ENCODE peak calls at places on chromosomes 5 and 9, in five cellular contexts. Q is GM12878, W is GM12891, V is sigmoid colon, U is H1. Z is an unnamed sample.

GRCh38 chr9:108469654-108470053 is 386.1 kb downstream of the ACTL7B start:
- DNase-seq in Q (no peak), W (no peak), V (no peak), U (no peak), Z (no peak)

GRCh38 chr5:145806923-145807322 is 28.2 kb downstream of the PRELID2 start:
- DNase-seq in Q (no peak), W (no peak), V (no peak), U (no peak), Z (no peak)

GRCh38 chr9:122125891-122126331 is 32.8 kb upstream of the TTLL11 start:
- DNase-seq in Q (no peak), W (no peak), V (peak), U (peak), Z (no peak)

GRCh38 chr5:142587354-142587965 is 98.4 kb downstream of the FGF1 start:
- DNase-seq in Q (no peak), W (no peak), V (no peak), U (peak), Z (peak)

GRCh38 chr5:116084231-116084630 is 594 bp upstream of the COMMD10 start:
- DNase-seq in Q (no peak), W (no peak), V (no peak), U (no peak), Z (peak)

GRCh38 chr5:169728-170094 is 21.6 kb upstream of the LRRC14B start:
- DNase-seq in Q (no peak), W (no peak), V (no peak), U (no peak), Z (no peak)

GRCh38 chr5:141669519-141669918 is 12.5 kb downstream of the ARAP3 start:
- DNase-seq in Q (no peak), W (no peak), V (no peak), U (no peak), Z (no peak)

GRCh38 chr9:97052735-97053134 is 13.8 kb upstream of the CTSV start:
- DNase-seq in Q (no peak), W (no peak), V (no peak), U (peak), Z (no peak)

GRCh38 chr5:111144352-111144930 is 52.3 kb downstream of the WDR36 start:
- DNase-seq in Q (peak), W (peak), V (no peak), U (no peak), Z (no peak)

GRCh38 chr5:179475211-179475840 is 75.0 kb upstream of the RUFY1 start:
- DNase-seq in Q (no peak), W (no peak), V (no peak), U (no peak), Z (no peak)

GRCh38 chr5:80184235-80185023 is 71.4 kb downstream of the SERINC5 start:
- DNase-seq in Q (no peak), W (no peak), V (no peak), U (no peak), Z (peak)

GRCh38 chr9:75142208-75142607 is 53.9 kb downstream of the OSTF1 start:
- DNase-seq in Q (no peak), W (no peak), V (no peak), U (no peak), Z (no peak)

GRCh38 chr5:142614054-142614453 is 71.8 kb downstream of the FGF1 start:
- DNase-seq in Q (no peak), W (no peak), V (no peak), U (no peak), Z (no peak)

GRCh38 chr9:74006935-74007334 is 490.2 kb upstream of the RORB start:
- DNase-seq in Q (no peak), W (no peak), V (no peak), U (no peak), Z (no peak)

GRCh38 chr5:138148811-138149210 is 9.6 kb upstream of the NME5 start:
- DNase-seq in Q (no peak), W (no peak), V (no peak), U (no peak), Z (peak)

GRCh38 chr5:79107020-79107796 is 4.4 kb upstream of the BHMT start:
- DNase-seq in Q (no peak), W (no peak), V (no peak), U (no peak), Z (no peak)

DNA sequence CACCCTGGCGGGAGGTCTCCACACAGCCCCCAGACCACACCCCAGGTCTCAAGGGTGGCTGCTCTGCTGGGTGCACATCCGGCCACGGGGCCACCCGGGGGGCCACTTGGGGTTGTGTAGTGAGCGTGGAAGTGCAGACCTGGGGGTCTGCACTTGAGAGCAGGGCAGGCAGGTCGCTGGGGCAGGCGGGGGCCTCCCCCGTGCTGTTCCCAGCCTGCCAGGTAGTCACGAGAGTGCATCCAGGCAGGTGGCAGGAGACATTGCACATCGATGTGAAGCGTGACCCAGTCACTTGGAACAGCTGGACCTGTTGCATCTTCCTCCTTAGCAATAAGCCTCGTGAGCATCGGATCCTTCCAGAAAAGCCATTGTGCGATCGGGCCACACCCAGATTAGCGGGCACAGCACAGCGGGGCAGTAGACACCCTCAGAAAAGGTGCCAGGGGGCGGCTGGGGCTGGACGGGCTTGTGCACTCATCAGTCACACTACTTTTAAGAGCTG is 4.8 kb upstream of the ENTPD8 start:
- DNase-seq in Q (no peak), W (no peak), V (no peak), U (no peak), Z (no peak)
- TF ChIP-seq POLR2AphosphoS5 in Q (no peak), W (no peak), V (no peak), U (no peak), Z (no peak)

GRCh38 chr5:97846646-97847045 is 663.6 kb upstream of the RIOK2 start:
- DNase-seq in Q (no peak), W (no peak), V (no peak), U (no peak), Z (no peak)

GRCh38 chr5:97839338-97840081 is 656.5 kb upstream of the RIOK2 start:
- DNase-seq in Q (no peak), W (no peak), V (no peak), U (no peak), Z (no peak)

GRCh38 chr5:97840643-97841042 is 657.6 kb upstream of the RIOK2 start:
- DNase-seq in Q (no peak), W (no peak), V (no peak), U (no peak), Z (no peak)

GRCh38 chr5:97842687-97843086 is 659.6 kb upstream of the RIOK2 start:
- DNase-seq in Q (no peak), W (no peak), V (no peak), U (no peak), Z (no peak)

GRCh38 chr5:97844797-97845196 is 661.8 kb upstream of the RIOK2 start:
- DNase-seq in Q (no peak), W (no peak), V (no peak), U (no peak), Z (no peak)
- TF ChIP-seq POLR2AphosphoS5 in Q (no peak), W (no peak), V (no peak), U (no peak), Z (no peak)

DNA sequence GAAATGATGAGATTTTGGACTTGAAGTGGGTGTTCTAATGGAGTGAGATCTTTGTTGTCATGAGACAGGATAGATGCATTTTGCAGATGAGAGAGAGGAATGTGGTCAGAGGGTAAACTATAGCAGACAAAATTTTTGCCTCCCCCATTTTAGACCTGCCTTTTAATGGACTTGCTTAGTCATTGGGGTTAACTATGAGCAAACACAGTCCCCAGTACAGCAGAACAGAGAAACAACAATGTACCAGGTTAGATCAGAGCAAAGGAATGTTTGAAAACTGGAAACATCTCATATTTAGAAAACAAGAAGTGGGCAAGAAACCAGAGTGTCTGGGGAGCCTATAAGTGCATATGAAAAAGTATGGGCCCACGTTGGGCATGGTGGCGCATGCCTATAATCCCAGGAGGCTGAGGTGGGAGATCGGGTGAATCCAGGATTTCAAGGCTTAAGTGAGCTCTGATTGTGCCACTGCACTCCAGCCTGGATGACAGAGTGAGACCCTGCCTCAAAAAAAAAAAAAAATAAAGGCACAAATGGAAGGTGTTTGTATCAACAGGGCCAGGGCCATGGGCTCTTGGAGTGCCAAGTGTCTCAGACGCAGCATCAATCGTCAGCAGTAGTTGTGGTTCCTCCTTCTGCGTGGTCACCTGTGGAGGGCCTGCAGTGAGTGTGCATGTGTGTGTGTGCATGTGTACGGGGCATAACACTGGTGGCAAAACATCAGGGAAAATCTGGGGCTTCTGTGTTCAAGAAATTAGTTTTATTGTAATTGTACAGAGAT is 214.4 kb upstream of the S1PR3 start:
- DNase-seq in Q (no peak), W (no peak), V (no peak), U (no peak), Z (no peak)
- TF ChIP-seq POLR2AphosphoS5 in Q (no peak), W (no peak), V (no peak), U (no peak), Z (no peak)

GRCh38 chr9:83199240-83199639 is 136.3 kb upstream of the RASEF start:
- DNase-seq in Q (no peak), W (no peak), V (no peak), U (no peak), Z (peak)
- TF ChIP-seq POLR2AphosphoS5 in Q (no peak), W (no peak), V (no peak), U (no peak), Z (peak)